ENCODE peak calls at places on chromosomes 13 and 19, in eight cellular contexts. J is cardiac fibroblast; C is WERI-Rb-1; T is endothelial cell; E is heart left ventricle; N is lung; G is CD8-positive, alpha-beta T cell; B is Peyer's patch. Z is an unnamed sample.

GRCh38 chr13:25992076-25992475 is 59.7 kb downstream of the SHISA2 start:
- DNase-seq in J (peak), C (no peak), T (no peak), E (no peak), N (no peak), G (no peak), B (no peak), Z (no peak)

GRCh38 chr19:40801449-40802299 is 2.7 kb downstream of the EGLN2 start:
- DNase-seq in J (no peak), C (no peak), T (no peak), E (no peak), N (peak), G (no peak), B (no peak), Z (no peak)

GRCh38 chr13:20708216-20708615 is 4.7 kb downstream of the IL17D start:
- DNase-seq in J (no peak), C (no peak), T (no peak), E (no peak), N (no peak), G (no peak), B (no peak), Z (no peak)

GRCh38 chr19:30117636-30118145 is 175.7 kb downstream of the URI1 start:
- DNase-seq in J (no peak), C (no peak), T (no peak), E (no peak), N (no peak), G (no peak), B (no peak), Z (no peak)

GRCh38 chr13:74929436-74929835 is 552.5 kb downstream of the TBC1D4 start:
- DNase-seq in J (peak), C (no peak), T (no peak), E (no peak), N (no peak), G (no peak), B (no peak), Z (no peak)

GRCh38 chr19:57096640-57097361 is 23.0 kb upstream of the USP29 start:
- DNase-seq in J (no peak), C (no peak), T (no peak), E (no peak), N (no peak), G (no peak), B (no peak), Z (no peak)

GRCh38 chr19:6613711-6614110 is 22.8 kb upstream of the CD70 start:
- DNase-seq in J (peak), C (no peak), T (no peak), E (no peak), N (no peak), G (no peak), B (no peak), Z (no peak)

GRCh38 chr19:9296336-9296735 is 13.3 kb downstream of the ZNF699 start:
- DNase-seq in J (no peak), C (no peak), T (no peak), E (no peak), N (no peak), G (no peak), B (no peak), Z (no peak)

GRCh38 chr13:43223206-43223605 is 199.8 kb downstream of the DNAJC15 start:
- DNase-seq in J (no peak), C (no peak), T (no peak), E (no peak), N (no peak), G (no peak), B (no peak), Z (no peak)

DNA sequence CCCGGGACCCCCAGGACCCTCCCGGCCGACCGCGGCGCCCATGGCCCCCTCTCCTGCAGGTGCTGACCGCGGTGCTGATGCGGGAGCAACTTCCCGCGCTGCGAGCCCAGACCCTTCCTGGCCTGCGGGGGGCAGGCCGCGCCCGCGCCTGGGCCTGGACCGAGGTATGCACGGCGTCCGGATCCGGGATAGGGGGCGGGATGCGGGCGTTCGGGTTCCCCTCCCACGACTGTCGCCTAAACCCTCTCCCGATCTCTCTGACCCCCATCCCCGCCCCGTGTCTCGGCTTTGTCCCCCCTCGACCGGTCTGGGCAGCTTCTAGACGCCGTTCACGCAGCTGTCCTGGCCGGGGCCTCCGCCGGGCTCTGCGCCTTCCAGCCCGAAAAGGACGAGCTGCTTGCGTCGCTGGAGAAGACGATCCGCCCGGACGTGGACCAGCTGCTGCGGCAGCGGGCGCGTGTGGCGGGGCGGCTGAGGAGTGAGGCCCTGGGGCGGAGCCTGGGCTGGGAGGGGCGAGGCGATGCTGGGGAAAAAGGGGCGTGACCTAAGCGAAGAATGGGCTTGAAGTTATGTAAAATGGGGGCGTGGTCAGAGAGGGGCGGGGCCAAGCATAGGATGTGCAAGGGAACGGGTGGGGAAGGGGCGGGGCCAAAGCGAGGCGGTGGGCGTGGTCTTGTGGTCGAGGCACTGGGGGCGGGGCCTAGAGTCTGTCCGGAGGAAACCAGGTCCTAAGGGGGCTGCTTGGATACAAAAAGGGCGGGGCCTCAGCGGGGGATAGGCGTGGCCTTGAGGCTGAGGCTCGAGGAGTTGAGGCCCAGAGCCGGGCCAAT is 15.9 kb upstream of the COLGALT1 start:
- DNase-seq in J (peak), C (peak), T (peak), E (peak), N (peak), G (peak), B (peak), Z (peak)
- TF ChIP-seq CTCF in J (peak), C (peak), T (peak), E (peak), N (peak), G (no peak), B (peak), Z (no peak)

GRCh38 chr13:51435002-51435578 is 17.7 kb downstream of the INTS6 start:
- DNase-seq in J (peak), C (no peak), T (no peak), E (no peak), N (no peak), G (no peak), B (no peak), Z (no peak)

GRCh38 chr13:51432576-51432975 is 20.3 kb downstream of the INTS6 start:
- DNase-seq in J (no peak), C (no peak), T (no peak), E (no peak), N (no peak), G (no peak), B (no peak), Z (no peak)

DNA sequence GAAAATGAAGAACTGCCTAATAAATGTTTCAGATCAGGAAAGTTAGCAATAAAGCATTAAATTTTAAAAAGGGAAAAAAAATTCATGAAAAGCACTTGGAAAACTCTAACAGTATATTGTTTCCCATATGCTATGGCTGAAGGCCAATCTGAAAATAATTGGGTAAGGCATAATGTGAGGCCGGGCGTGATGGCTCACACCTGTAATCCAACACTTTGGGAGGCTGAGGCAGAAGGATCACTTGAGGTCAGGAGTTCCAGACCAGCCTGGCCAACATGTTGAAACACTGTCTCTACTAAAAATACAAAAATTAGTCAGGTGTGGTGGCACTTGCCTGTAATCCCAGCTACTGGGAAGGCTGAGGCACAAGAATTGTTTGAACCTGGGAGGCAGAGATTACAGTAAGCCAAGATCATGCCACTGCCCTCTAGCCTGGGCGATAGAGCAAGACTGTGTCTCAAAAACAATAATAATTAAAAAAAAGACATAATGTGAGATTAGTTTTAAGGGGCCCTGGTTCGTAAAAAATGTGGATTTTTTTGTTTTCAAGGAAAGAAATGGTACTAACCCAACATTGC is 15.2 kb downstream of the INTS6 start:
- DNase-seq in J (no peak), C (no peak), T (no peak), E (no peak), N (no peak), G (no peak), B (no peak), Z (no peak)
- TF ChIP-seq CTCF in J (no peak), C (no peak), T (no peak), E (no peak), N (no peak), G (no peak), B (no peak), Z (no peak)

GRCh38 chr19:50690439-50690838 is 29.2 kb downstream of the SHANK1 start:
- DNase-seq in J (no peak), C (no peak), T (no peak), E (no peak), N (no peak), G (no peak), B (no peak), Z (no peak)

GRCh38 chr19:50696065-50696425 is 23.6 kb downstream of the SHANK1 start:
- DNase-seq in J (no peak), C (no peak), T (no peak), E (no peak), N (no peak), G (no peak), B (no peak), Z (no peak)

GRCh38 chr19:50694815-50695145 is 24.8 kb downstream of the SHANK1 start:
- DNase-seq in J (no peak), C (no peak), T (no peak), E (no peak), N (no peak), G (no peak), B (no peak), Z (no peak)

GRCh38 chr19:50695251-50696064 is 24.1 kb downstream of the SHANK1 start:
- DNase-seq in J (no peak), C (peak), T (peak), E (no peak), N (no peak), G (no peak), B (no peak), Z (no peak)

GRCh38 chr19:50693064-50693975 is 26.3 kb downstream of the SHANK1 start:
- DNase-seq in J (no peak), C (no peak), T (no peak), E (no peak), N (no peak), G (no peak), B (no peak), Z (no peak)
- TF ChIP-seq CTCF in J (no peak), C (no peak), T (no peak), E (no peak), N (no peak), G (no peak), B (no peak), Z (no peak)

GRCh38 chr19:5542665-5543064 is 25.1 kb downstream of the TINCR start:
- DNase-seq in J (no peak), C (peak), T (no peak), E (no peak), N (no peak), G (no peak), B (no peak), Z (no peak)
- TF ChIP-seq CTCF in J (no peak), C (peak), T (no peak), E (no peak), N (no peak), G (no peak), B (no peak), Z (no peak)

GRCh38 chr19:49869009-49869483 is 1.7 kb upstream of the PNKP start:
- DNase-seq in J (no peak), C (peak), T (no peak), E (no peak), N (no peak), G (no peak), B (no peak), Z (no peak)

GRCh38 chr19:49863935-49864320 is 3.4 kb downstream of the PNKP start:
- DNase-seq in J (no peak), C (no peak), T (no peak), E (peak), N (no peak), G (no peak), B (no peak), Z (no peak)

GRCh38 chr19:49869484-49870308 is 2.3 kb upstream of the PNKP start:
- DNase-seq in J (peak), C (peak), T (peak), E (peak), N (peak), G (peak), B (peak), Z (peak)

GRCh38 chr19:49864890-49865289 is 2.5 kb downstream of the PNKP start:
- DNase-seq in J (no peak), C (no peak), T (no peak), E (no peak), N (no peak), G (no peak), B (no peak), Z (no peak)

GRCh38 chr19:49866933-49867782 is at the start of gene PNKP:
- DNase-seq in J (peak), C (peak), T (peak), E (peak), N (peak), G (peak), B (peak), Z (no peak)
- TF ChIP-seq CTCF in J (no peak), C (no peak), T (no peak), E (no peak), N (no peak), G (no peak), B (no peak), Z (no peak)

DNA sequence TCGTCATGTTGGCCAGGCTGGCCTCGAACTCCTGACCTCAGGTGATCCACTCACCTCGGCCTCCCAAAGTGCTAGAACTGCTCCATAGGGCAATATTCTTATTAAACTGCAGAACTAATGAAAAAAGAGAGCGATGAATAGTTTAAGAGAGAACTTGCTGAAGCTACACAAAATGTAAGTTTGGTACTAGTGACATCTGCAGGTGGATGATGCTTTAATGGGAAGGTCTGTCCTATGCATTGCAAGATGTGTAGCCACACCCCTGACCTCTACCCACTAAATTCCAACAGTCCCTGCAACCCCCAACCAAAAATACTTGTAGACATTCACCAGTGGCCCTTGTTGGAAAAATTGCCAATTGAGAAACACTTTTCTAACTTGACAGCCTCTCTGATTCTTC is 117.8 kb downstream of the NALCN start:
- DNase-seq in J (no peak), C (no peak), T (no peak), E (no peak), N (no peak), G (no peak), B (no peak), Z (no peak)
- TF ChIP-seq CTCF in J (no peak), C (no peak), T (no peak), E (no peak), N (no peak), G (no peak), B (no peak), Z (no peak)

GRCh38 chr19:12676384-12676792 is 5.3 kb downstream of the DHPS start:
- DNase-seq in J (peak), C (peak), T (peak), E (peak), N (peak), G (peak), B (peak), Z (peak)

GRCh38 chr19:12680034-12680433 is 1.6 kb downstream of the DHPS start:
- DNase-seq in J (no peak), C (no peak), T (no peak), E (no peak), N (no peak), G (no peak), B (no peak), Z (no peak)

GRCh38 chr19:12685831-12686230 is 2.0 kb upstream of the GNG14 start:
- DNase-seq in J (no peak), C (no peak), T (no peak), E (no peak), N (no peak), G (no peak), B (no peak), Z (no peak)

GRCh38 chr19:12676928-12677327 is 4.8 kb downstream of the DHPS start:
- DNase-seq in J (no peak), C (no peak), T (no peak), E (no peak), N (no peak), G (no peak), B (no peak), Z (no peak)

DNA sequence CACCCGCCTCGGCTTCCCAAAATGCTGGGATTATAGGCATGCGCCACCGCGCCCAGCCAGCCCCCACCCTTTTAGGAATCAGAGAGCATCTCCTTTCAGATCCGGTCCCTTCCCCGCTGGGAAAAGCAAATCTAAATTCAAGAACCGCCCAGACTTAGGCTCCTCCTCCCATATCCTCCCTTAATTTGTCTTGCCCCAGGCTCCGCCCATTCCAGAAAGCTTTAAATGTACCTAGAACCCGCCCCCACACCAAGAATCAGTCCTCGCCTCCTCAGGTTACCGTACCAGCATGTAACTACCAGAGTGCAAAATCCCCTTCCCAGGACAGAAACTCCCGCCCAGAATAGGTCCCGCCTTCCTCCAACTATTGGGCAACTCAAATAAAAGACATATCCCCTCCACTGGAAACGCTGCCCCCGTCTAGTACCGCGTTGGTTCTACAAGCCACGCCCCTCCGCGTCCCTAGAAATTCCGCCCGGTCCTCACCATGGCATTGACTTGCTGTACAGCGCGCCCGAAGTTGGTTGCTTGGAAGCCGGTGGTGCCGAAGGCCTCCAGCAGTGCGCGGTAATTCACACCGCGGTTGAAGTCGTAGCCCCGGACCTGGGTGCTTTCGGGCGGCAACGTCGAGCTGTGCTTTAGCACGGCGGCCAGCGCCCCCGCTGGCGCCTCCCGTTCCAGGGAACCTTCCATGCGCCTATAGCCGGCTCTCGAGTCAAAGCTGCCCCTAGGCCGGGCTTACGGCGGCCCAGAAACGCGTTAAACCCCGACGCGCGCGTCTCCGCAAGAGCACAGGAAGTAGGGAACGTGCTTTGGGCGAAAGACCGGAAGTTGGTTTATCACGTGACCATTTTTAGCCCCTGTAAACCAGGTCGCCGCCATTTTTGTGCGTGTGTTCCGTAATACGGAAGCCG is at the start of gene DHPS:
- DNase-seq in J (peak), C (peak), T (peak), E (peak), N (peak), G (peak), B (peak), Z (peak)
- TF ChIP-seq CTCF in J (no peak), C (no peak), T (no peak), E (no peak), N (no peak), G (no peak), B (no peak), Z (no peak)

GRCh38 chr19:55472463-55472862 is 4.0 kb upstream of the ZNF628 start:
- DNase-seq in J (peak), C (no peak), T (no peak), E (no peak), N (no peak), G (no peak), B (no peak), Z (no peak)
- TF ChIP-seq CTCF in J (no peak), C (no peak), T (no peak), E (no peak), N (no peak), G (no peak), B (no peak), Z (no peak)